ENCODE peak calls at places on chromosomes 7 and 10, in ten cellular contexts. One of them, this sample, is unnamed.

GRCh38 chr7:55177589-55178261 is 158.9 kb downstream of the EGFR start:
- DNase-seq in A549: no peak
- DNase-seq in aorta: no peak
- DNase-seq in lower leg skin: no peak
- DNase-seq in Daoy: no peak
- DNase-seq in NCI-H1105: no peak
- DNase-seq in hippocampal formation: no peak
- DNase-seq in T1000: no peak
- DNase-seq in colonic mucosa: no peak
- DNase-seq in fibroblast of pulmonary artery: peak
- DNase-seq in this sample: no peak

GRCh38 chr7:135757719-135758411 is 9.3 kb upstream of the FAM180A start:
- DNase-seq in A549: no peak
- DNase-seq in aorta: peak
- DNase-seq in lower leg skin: peak
- DNase-seq in Daoy: peak
- DNase-seq in NCI-H1105: no peak
- DNase-seq in hippocampal formation: no peak
- DNase-seq in T1000: no peak
- DNase-seq in colonic mucosa: no peak
- DNase-seq in fibroblast of pulmonary artery: peak
- DNase-seq in this sample: peak

GRCh38 chr10:103193107-103193819 is at the start of gene NT5C2:
- DNase-seq in A549: peak
- DNase-seq in aorta: peak
- DNase-seq in lower leg skin: peak
- DNase-seq in Daoy: peak
- DNase-seq in NCI-H1105: peak
- DNase-seq in hippocampal formation: peak
- DNase-seq in T1000: peak
- DNase-seq in colonic mucosa: peak
- DNase-seq in fibroblast of pulmonary artery: peak
- DNase-seq in this sample: peak

GRCh38 chr7:142885311-142886230 is at the start of gene TRPV6:
- DNase-seq in A549: no peak
- DNase-seq in aorta: no peak
- DNase-seq in lower leg skin: peak
- DNase-seq in Daoy: no peak
- DNase-seq in NCI-H1105: no peak
- DNase-seq in hippocampal formation: no peak
- DNase-seq in T1000: no peak
- DNase-seq in colonic mucosa: peak
- DNase-seq in fibroblast of pulmonary artery: no peak
- DNase-seq in this sample: no peak

GRCh38 chr7:116150588-116150987 is 59.8 kb upstream of the TES start:
- DNase-seq in A549: no peak
- DNase-seq in aorta: no peak
- DNase-seq in lower leg skin: no peak
- DNase-seq in Daoy: no peak
- DNase-seq in NCI-H1105: no peak
- DNase-seq in hippocampal formation: no peak
- DNase-seq in T1000: no peak
- DNase-seq in colonic mucosa: no peak
- DNase-seq in fibroblast of pulmonary artery: no peak
- DNase-seq in this sample: no peak

GRCh38 chr7:13602036-13602435 is 387.4 kb downstream of the ETV1 start:
- DNase-seq in A549: no peak
- DNase-seq in aorta: no peak
- DNase-seq in lower leg skin: no peak
- DNase-seq in Daoy: no peak
- DNase-seq in NCI-H1105: no peak
- DNase-seq in hippocampal formation: no peak
- DNase-seq in T1000: no peak
- DNase-seq in colonic mucosa: no peak
- DNase-seq in fibroblast of pulmonary artery: no peak
- DNase-seq in this sample: no peak

GRCh38 chr7:41832936-41833335 is 130.0 kb upstream of the INHBA start:
- DNase-seq in A549: no peak
- DNase-seq in aorta: no peak
- DNase-seq in lower leg skin: no peak
- DNase-seq in Daoy: peak
- DNase-seq in NCI-H1105: no peak
- DNase-seq in hippocampal formation: no peak
- DNase-seq in T1000: no peak
- DNase-seq in colonic mucosa: no peak
- DNase-seq in fibroblast of pulmonary artery: no peak
- DNase-seq in this sample: no peak

GRCh38 chr10:97782455-97783228 is 10.8 kb upstream of the SFRP5 start:
- DNase-seq in A549: no peak
- DNase-seq in aorta: no peak
- DNase-seq in lower leg skin: no peak
- DNase-seq in Daoy: peak
- DNase-seq in NCI-H1105: no peak
- DNase-seq in hippocampal formation: no peak
- DNase-seq in T1000: no peak
- DNase-seq in colonic mucosa: no peak
- DNase-seq in fibroblast of pulmonary artery: no peak
- DNase-seq in this sample: no peak

This sample was measured in frontal cortex.